ENCODE peak calls at places on chromosomes 3 and 15, in four cellular contexts. One of them, this sample, is unnamed.

GRCh38 chr3:52280046-52280445 is 1.6 kb upstream of the WDR82 start:
- DNase-seq in left colon: no peak
- DNase-seq in HTR-8/SVneo: no peak
- DNase-seq in CD8-positive, alpha-beta memory T cell: no peak
- DNase-seq in this sample: no peak

GRCh38 chr15:58957101-58957973 is 23.9 kb upstream of the SLTM start:
- DNase-seq in left colon: peak; percentile 48
- DNase-seq in HTR-8/SVneo: peak; percentile 61
- DNase-seq in CD8-positive, alpha-beta memory T cell: peak; percentile 46
- DNase-seq in this sample: peak; percentile 89

GRCh38 chr3:13513913-13514517 is 33.9 kb downstream of the HDAC11 start:
- DNase-seq in left colon: no peak
- DNase-seq in HTR-8/SVneo: no peak
- DNase-seq in CD8-positive, alpha-beta memory T cell: no peak
- DNase-seq in this sample: no peak

GRCh38 chr3:49158108-49158709 is 7.9 kb downstream of the CCDC71 start:
- DNase-seq in left colon: peak; percentile 67
- DNase-seq in HTR-8/SVneo: no peak
- DNase-seq in CD8-positive, alpha-beta memory T cell: peak; percentile 49
- DNase-seq in this sample: peak; percentile 57

GRCh38 chr3:14774431-14774830 is 44.3 kb upstream of the FGD5 start:
- DNase-seq in left colon: no peak
- DNase-seq in HTR-8/SVneo: no peak
- DNase-seq in CD8-positive, alpha-beta memory T cell: no peak
- DNase-seq in this sample: no peak

GRCh38 chr15:78671626-78672211 is 30.7 kb upstream of the CHRNB4 start:
- DNase-seq in left colon: no peak
- DNase-seq in HTR-8/SVneo: no peak
- DNase-seq in CD8-positive, alpha-beta memory T cell: no peak
- DNase-seq in this sample: no peak

GRCh38 chr15:80163217-80163616 is 10.4 kb downstream of the FAH start:
- DNase-seq in left colon: no peak
- DNase-seq in HTR-8/SVneo: no peak
- DNase-seq in CD8-positive, alpha-beta memory T cell: no peak
- DNase-seq in this sample: no peak

GRCh38 chr15:41810651-41811431 is 17.1 kb upstream of the JMJD7 start:
- DNase-seq in left colon: no peak
- DNase-seq in HTR-8/SVneo: no peak
- DNase-seq in CD8-positive, alpha-beta memory T cell: no peak
- DNase-seq in this sample: no peak

GRCh38 chr15:72155021-72155621 is 36.9 kb downstream of the SENP8 start:
- DNase-seq in left colon: peak; percentile 86
- DNase-seq in HTR-8/SVneo: peak; percentile 36
- DNase-seq in CD8-positive, alpha-beta memory T cell: no peak
- DNase-seq in this sample: no peak

GRCh38 chr15:49036650-49037545 is 9.3 kb downstream of the SECISBP2L start:
- DNase-seq in left colon: no peak
- DNase-seq in HTR-8/SVneo: peak; percentile 37
- DNase-seq in CD8-positive, alpha-beta memory T cell: peak; percentile 4
- DNase-seq in this sample: no peak

This sample was measured in GM12865.